ENCODE peak calls at places on chromosomes 12 and 14, in five cellular contexts. Z is keratinocyte, D is kidney epithelial cell, R is foreskin fibroblast, H is AG09309. X is an unnamed sample.

GRCh38 chr14:100568164-100568997 is 18.8 kb downstream of the BEGAIN start:
- DNase-seq in Z (no peak), D (no peak), R (no peak), H (no peak), X (no peak)

GRCh38 chr12:85866929-85867776 is 6.9 kb upstream of the NTS start:
- DNase-seq in Z (peak; percentile 30), D (peak; percentile 19), R (peak; percentile 77), H (peak; percentile 43), X (peak; percentile 23)

GRCh38 chr12:10867381-10867780 is 16.7 kb downstream of the PRH1 start:
- DNase-seq in Z (no peak), D (peak; percentile 4), R (no peak), H (no peak), X (no peak)

GRCh38 chr14:68571073-68571703 is 221.7 kb downstream of the ZFP36L1 start:
- DNase-seq in Z (no peak), D (no peak), R (no peak), H (no peak), X (no peak)

GRCh38 chr12:96500686-96501085 is 11.3 kb downstream of the CFAP54 start:
- DNase-seq in Z (no peak), D (no peak), R (peak; percentile 58), H (no peak), X (no peak)

GRCh38 chr14:39138450-39138849 is 24.3 kb downstream of the GEMIN2 start:
- DNase-seq in Z (no peak), D (no peak), R (no peak), H (no peak), X (no peak)

GRCh38 chr12:84738481-84738972 is 174.1 kb downstream of the SLC6A15 start:
- DNase-seq in Z (peak; percentile 86), D (peak; percentile 5), R (peak; percentile 87), H (peak; percentile 92), X (no peak)

GRCh38 chr12:113879658-113880057 is 86.5 kb downstream of the RBM19 start:
- DNase-seq in Z (no peak), D (no peak), R (no peak), H (no peak), X (no peak)

GRCh38 chr12:60172266-60172665 is 576.4 kb downstream of the SLC16A7 start:
- DNase-seq in Z (no peak), D (no peak), R (peak; percentile 31), H (no peak), X (no peak)

GRCh38 chr12:57796996-57797395 is 14.4 kb downstream of the TSFM start:
- DNase-seq in Z (no peak), D (no peak), R (peak; percentile 34), H (no peak), X (no peak)

GRCh38 chr12:106360400-106360994 is 2.9 kb downstream of the POLR3B start:
- DNase-seq in Z (no peak), D (no peak), R (no peak), H (no peak), X (no peak)

GRCh38 chr12:86158956-86159355 is 97.2 kb downstream of the MGAT4C start:
- DNase-seq in Z (no peak), D (no peak), R (peak; percentile 6), H (no peak), X (no peak)

GRCh38 chr12:28292699-28293098 is 102.4 kb downstream of the CCDC91 start:
- DNase-seq in Z (no peak), D (no peak), R (no peak), H (no peak), X (no peak)

GRCh38 chr14:70013269-70013873 is 134.2 kb downstream of the SMOC1 start:
- DNase-seq in Z (no peak), D (no peak), R (peak; percentile 38), H (no peak), X (no peak)

GRCh38 chr12:122610911-122611310 is 83.9 kb downstream of the KNTC1 start:
- DNase-seq in Z (no peak), D (peak; percentile 4), R (peak; percentile 10), H (no peak), X (no peak)

GRCh38 chr12:90653051-90653450 is 301.9 kb downstream of the CCER1 start:
- DNase-seq in Z (no peak), D (no peak), R (peak; percentile 82), H (peak; percentile 43), X (no peak)

GRCh38 chr14:74698894-74699293 is 14.0 kb downstream of the AREL1 start:
- DNase-seq in Z (peak; percentile 44), D (no peak), R (no peak), H (no peak), X (no peak)

GRCh38 chr14:24483604-24484252 is 24.3 kb downstream of the CMA1 start:
- DNase-seq in Z (no peak), D (no peak), R (peak; percentile 28), H (no peak), X (no peak)

GRCh38 chr14:58705066-58705465 is 67.3 kb downstream of the DACT1 start:
- DNase-seq in Z (no peak), D (no peak), R (peak; percentile 68), H (peak; percentile 4), X (no peak)

GRCh38 chr14:102893452-102893851 is 29.0 kb upstream of the AMN start:
- DNase-seq in Z (no peak), D (no peak), R (peak; percentile 94), H (peak; percentile 73), X (no peak)

GRCh38 chr12:2323538-2324261 is 270.9 kb downstream of the CACNA1C start:
- DNase-seq in Z (no peak), D (no peak), R (peak; percentile 34), H (no peak), X (no peak)

GRCh38 chr12:13154027-13154538 is 42.4 kb upstream of the EMP1 start:
- DNase-seq in Z (no peak), D (no peak), R (peak; percentile 58), H (no peak), X (no peak)

GRCh38 chr12:95674631-95675030 is 115.9 kb downstream of the NTN4 start:
- DNase-seq in Z (no peak), D (no peak), R (peak; percentile 39), H (no peak), X (peak; percentile 58)

GRCh38 chr12:33245459-33245858 is 194.2 kb downstream of the SYT10 start:
- DNase-seq in Z (no peak), D (no peak), R (no peak), H (no peak), X (no peak)

GRCh38 chr12:123763093-123763492 is 992 bp downstream of the DNAH10 start:
- DNase-seq in Z (no peak), D (no peak), R (no peak), H (no peak), X (no peak)

GRCh38 chr12:64724201-64724745 is 34.9 kb downstream of the GNS start:
- DNase-seq in Z (no peak), D (no peak), R (no peak), H (no peak), X (no peak)

GRCh38 chr12:7433276-7433822 is 10.6 kb downstream of the CD163L1 start:
- DNase-seq in Z (peak; percentile 7), D (no peak), R (peak; percentile 64), H (peak; percentile 14), X (no peak)

GRCh38 chr12:79546461-79547043 is 144.2 kb downstream of the PAWR start:
- DNase-seq in Z (no peak), D (peak; percentile 75), R (peak; percentile 18), H (no peak), X (peak; percentile 86)

GRCh38 chr12:62657363-62657632 is 190.7 kb downstream of the MON2 start:
- DNase-seq in Z (no peak), D (no peak), R (no peak), H (no peak), X (no peak)

GRCh38 chr12:12983420-12984035 is 16.5 kb downstream of the HEBP1 start:
- DNase-seq in Z (no peak), D (no peak), R (peak; percentile 79), H (no peak), X (no peak)

GRCh38 chr12:83122623-83122934 is 435.9 kb downstream of the TMTC2 start:
- DNase-seq in Z (no peak), D (no peak), R (no peak), H (no peak), X (no peak)

GRCh38 chr12:83123039-83123438 is 436.3 kb downstream of the TMTC2 start:
- DNase-seq in Z (no peak), D (no peak), R (peak; percentile 22), H (no peak), X (no peak)

DNA sequence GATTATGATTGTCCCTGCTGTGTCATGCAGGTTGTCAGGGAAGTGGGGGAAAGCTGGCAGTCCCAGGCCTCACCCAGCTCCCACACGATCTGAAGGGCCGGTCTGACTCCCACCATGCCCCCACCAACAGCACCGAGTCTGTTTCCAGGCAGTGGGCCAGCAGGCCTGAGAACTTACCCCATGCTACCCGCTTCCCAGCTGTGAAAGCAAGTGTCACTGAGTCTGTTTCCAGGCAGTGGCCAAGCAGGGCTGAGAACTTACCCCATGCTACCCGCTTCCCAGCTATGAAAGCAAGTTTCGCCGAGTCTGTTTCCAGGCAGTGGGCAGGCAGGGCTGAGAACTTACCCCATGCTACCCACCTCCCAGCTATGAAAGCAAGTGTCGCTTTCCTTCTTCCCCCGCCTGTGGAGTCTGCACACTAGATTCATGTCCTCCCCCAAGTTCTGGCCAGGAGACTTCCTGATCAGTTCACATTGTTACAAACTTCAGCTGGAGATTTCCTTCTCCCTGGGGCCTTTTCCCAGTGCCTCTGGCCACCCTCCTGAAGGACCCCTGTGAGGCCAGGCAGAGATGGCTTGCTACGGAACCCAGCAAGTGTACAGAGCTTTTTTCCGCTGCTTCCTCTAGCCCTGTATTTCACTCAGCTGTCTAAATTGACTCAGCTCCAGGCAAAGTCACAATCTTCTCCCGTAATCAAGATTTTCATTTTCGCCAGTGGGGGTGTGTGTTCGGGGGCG is 435.3 kb downstream of the TMTC2 start:
- DNase-seq in Z (no peak), D (no peak), R (no peak), H (no peak), X (no peak)
- H3K4me3 ChIP-seq in Z (no peak overlapping the region), D (no peak overlapping the region), R (peak overlapping the region; percentile 18), H (peak overlapping the region; percentile 28), X (no peak overlapping the region)

GRCh38 chr12:111602348-111602747 is 3.2 kb upstream of the ATXN2 start:
- DNase-seq in Z (no peak), D (no peak), R (no peak), H (no peak), X (no peak)

GRCh38 chr12:111606651-111607232 is 7.6 kb upstream of the ATXN2 start:
- DNase-seq in Z (no peak), D (no peak), R (no peak), H (no peak), X (no peak)

GRCh38 chr12:111605931-111606625 is 7.0 kb upstream of the ATXN2 start:
- DNase-seq in Z (no peak), D (no peak), R (no peak), H (no peak), X (no peak)

GRCh38 chr12:111607239-111607638 is 8.1 kb upstream of the ATXN2 start:
- DNase-seq in Z (no peak), D (no peak), R (no peak), H (no peak), X (no peak)
- TF ChIP-seq CTCF in Z (no peak), D (no peak), R (no peak), H (no peak), X (peak; percentile 6)

DNA sequence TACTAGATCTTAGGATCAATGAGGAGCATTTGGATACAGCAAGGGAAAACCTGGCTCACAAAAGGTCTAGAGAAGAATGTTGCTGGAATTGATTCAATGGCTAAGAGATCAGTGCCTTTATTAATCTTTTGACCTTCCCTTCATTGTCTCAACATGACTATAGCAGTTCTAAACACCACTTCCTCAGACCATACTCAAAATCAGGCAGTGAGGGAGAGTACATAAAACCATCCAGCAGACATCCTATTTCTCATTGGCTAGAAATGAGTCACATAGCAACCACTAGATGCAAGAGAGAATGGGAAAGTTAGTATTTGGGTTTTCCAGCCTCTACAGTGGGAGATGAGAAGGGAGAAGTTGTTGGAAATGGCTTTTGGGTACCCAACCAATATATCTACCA is 151.4 kb upstream of the NUDT4 start:
- DNase-seq in Z (no peak), D (no peak), R (peak; percentile 55), H (no peak), X (no peak)
- H3K4me3 ChIP-seq in Z (no peak overlapping the region), D (no peak overlapping the region), R (no peak overlapping the region), H (no peak overlapping the region), X (no peak overlapping the region)

GRCh38 chr14:75711134-75711795 is 50.2 kb downstream of the TTLL5 start:
- DNase-seq in Z (no peak), D (no peak), R (peak; percentile 77), H (peak; percentile 29), X (peak; percentile 35)
- TF ChIP-seq CTCF in Z (peak; percentile 65), D (peak; percentile 83), R (peak; percentile 91), H (peak; percentile 93), X (peak; percentile 95)

X was measured in retinal pigment epithelial cell.